ENCODE peak calls at places on chromosomes 11 and 22, in nine cellular contexts. C, V, S, R, J, I, X, A and B are unnamed samples.

GRCh38 chr11:47327025-47327424 is 25.5 kb downstream of the MYBPC3 start:
- DNase-seq in X (no peak), I (peak), J (no peak), C (no peak), V (no peak), A (no peak), S (no peak), R (no peak), B (no peak)

GRCh38 chr11:31582697-31583096 is 73.1 kb downstream of the ELP4 start:
- DNase-seq in R (no peak), X (no peak), V (no peak), S (no peak), I (no peak), J (no peak), A (no peak), C (no peak), B (no peak)

GRCh38 chr22:26170112-26170492 is 840 bp downstream of the SEZ6L start:
- DNase-seq in I (no peak), J (no peak), S (no peak), A (no peak), R (no peak), V (no peak), X (no peak), C (no peak), B (no peak)

GRCh38 chr11:123054301-123055065 is 7.5 kb downstream of the HSPA8 start:
- DNase-seq in X (peak), J (peak), A (peak), R (peak), I (peak), V (peak), S (peak), C (peak), B (peak)

GRCh38 chr11:32290783-32291182 is 144.6 kb downstream of the WT1 start:
- DNase-seq in A (no peak), S (no peak), I (no peak), J (no peak), V (no peak), C (no peak), X (no peak), R (no peak), B (no peak)

GRCh38 chr11:131052367-131052766 is 136.1 kb upstream of the SNX19 start:
- DNase-seq in R (no peak), I (no peak), J (no peak), C (no peak), V (no peak), S (no peak), X (no peak), A (no peak), B (no peak)

GRCh38 chr11:10405858-10406592 is 49.0 kb upstream of the AMPD3 start:
- DNase-seq in A (peak), J (peak), C (peak), S (peak), I (peak), X (peak), V (peak), R (peak), B (peak)

GRCh38 chr22:41868556-41868955 is 35.7 kb downstream of the SREBF2 start:
- DNase-seq in S (no peak), R (no peak), X (no peak), J (no peak), C (no peak), I (no peak), A (no peak), V (no peak), B (no peak)

GRCh38 chr22:20720692-20721408 is 53.1 kb upstream of the SERPIND1 start:
- DNase-seq in V (no peak), A (no peak), J (no peak), S (no peak), C (no peak), I (no peak), R (no peak), X (no peak), B (no peak)

GRCh38 chr11:115926601-115927000 is 422.4 kb upstream of the CADM1 start:
- DNase-seq in C (no peak), V (no peak), J (no peak), X (no peak), S (no peak), A (no peak), I (no peak), R (no peak), B (no peak)

GRCh38 chr11:128726464-128727139 is 32.7 kb downstream of the FLI1 start:
- DNase-seq in X (peak), J (no peak), S (no peak), R (no peak), A (no peak), V (no peak), I (no peak), C (no peak), B (no peak)

GRCh38 chr11:72349616-72350218 is 84.6 kb downstream of the CLPB start:
- DNase-seq in J (no peak), A (no peak), V (no peak), S (peak), I (peak), X (peak), C (peak), R (no peak), B (peak)

GRCh38 chr11:1619449-1619848 is 2.5 kb downstream of the KRTAP5-4 start:
- DNase-seq in R (no peak), J (peak), I (no peak), C (no peak), A (no peak), S (peak), V (no peak), X (no peak), B (no peak)

GRCh38 chr11:128809128-128809527 is 58.0 kb downstream of the KCNJ1 start:
- DNase-seq in S (no peak), C (no peak), J (no peak), X (no peak), I (no peak), A (no peak), V (no peak), R (no peak), B (no peak)

GRCh38 chr11:94997437-94997836 is 23.9 kb downstream of the KDM4D start:
- DNase-seq in C (no peak), R (no peak), I (no peak), J (no peak), V (no peak), S (no peak), A (no peak), X (no peak), B (no peak)

GRCh38 chr11:128026596-128026995 is 560.8 kb downstream of the ETS1 start:
- DNase-seq in C (peak), X (no peak), R (peak), V (no peak), A (peak), S (peak), I (no peak), J (peak), B (peak)

GRCh38 chr11:2687782-2688191 is 12.0 kb downstream of the KCNQ1OT1 start:
- DNase-seq in R (no peak), C (no peak), J (no peak), X (peak), V (no peak), S (no peak), A (no peak), I (no peak), B (no peak)

GRCh38 chr22:22042009-22042408 is 59.4 kb upstream of the TOP3B start:
- DNase-seq in J (no peak), C (no peak), A (no peak), R (no peak), X (no peak), S (no peak), V (no peak), I (no peak), B (no peak)

GRCh38 chr22:26585104-26585790 is 4.7 kb downstream of the TPST2 start:
- DNase-seq in R (peak), J (peak), V (no peak), A (peak), I (peak), X (peak), S (peak), C (peak), B (peak)

GRCh38 chr11:113773092-113773415 is 438 bp downstream of the ZW10 start:
- DNase-seq in X (no peak), R (no peak), A (no peak), V (no peak), S (peak), C (peak), J (peak), I (no peak), B (peak)

GRCh38 chr11:2917842-2918490 is 11.3 kb downstream of the PHLDA2 start:
- DNase-seq in X (no peak), J (no peak), R (no peak), S (no peak), I (no peak), V (no peak), A (no peak), C (no peak), B (no peak)

GRCh38 chr11:75582935-75583709 is 21.1 kb downstream of the SERPINH1 start:
- DNase-seq in A (peak), I (peak), C (peak), X (peak), R (no peak), V (peak), J (peak), S (peak), B (peak)

GRCh38 chr11:19072464-19072863 is 11.9 kb upstream of the MRGPRX2 start:
- DNase-seq in A (no peak), R (no peak), V (no peak), I (no peak), S (no peak), J (no peak), C (no peak), X (no peak), B (no peak)

GRCh38 chr22:45211435-45211834 is 29.3 kb downstream of the KIAA0930 start:
- DNase-seq in A (no peak), X (no peak), R (no peak), J (no peak), I (no peak), S (no peak), C (peak), V (no peak), B (no peak)
- H3K4me3 ChIP-seq in A (peak), X (peak), R (peak), J (no peak), I (peak), S (no peak), C (peak), V (no peak), B (no peak)

DNA sequence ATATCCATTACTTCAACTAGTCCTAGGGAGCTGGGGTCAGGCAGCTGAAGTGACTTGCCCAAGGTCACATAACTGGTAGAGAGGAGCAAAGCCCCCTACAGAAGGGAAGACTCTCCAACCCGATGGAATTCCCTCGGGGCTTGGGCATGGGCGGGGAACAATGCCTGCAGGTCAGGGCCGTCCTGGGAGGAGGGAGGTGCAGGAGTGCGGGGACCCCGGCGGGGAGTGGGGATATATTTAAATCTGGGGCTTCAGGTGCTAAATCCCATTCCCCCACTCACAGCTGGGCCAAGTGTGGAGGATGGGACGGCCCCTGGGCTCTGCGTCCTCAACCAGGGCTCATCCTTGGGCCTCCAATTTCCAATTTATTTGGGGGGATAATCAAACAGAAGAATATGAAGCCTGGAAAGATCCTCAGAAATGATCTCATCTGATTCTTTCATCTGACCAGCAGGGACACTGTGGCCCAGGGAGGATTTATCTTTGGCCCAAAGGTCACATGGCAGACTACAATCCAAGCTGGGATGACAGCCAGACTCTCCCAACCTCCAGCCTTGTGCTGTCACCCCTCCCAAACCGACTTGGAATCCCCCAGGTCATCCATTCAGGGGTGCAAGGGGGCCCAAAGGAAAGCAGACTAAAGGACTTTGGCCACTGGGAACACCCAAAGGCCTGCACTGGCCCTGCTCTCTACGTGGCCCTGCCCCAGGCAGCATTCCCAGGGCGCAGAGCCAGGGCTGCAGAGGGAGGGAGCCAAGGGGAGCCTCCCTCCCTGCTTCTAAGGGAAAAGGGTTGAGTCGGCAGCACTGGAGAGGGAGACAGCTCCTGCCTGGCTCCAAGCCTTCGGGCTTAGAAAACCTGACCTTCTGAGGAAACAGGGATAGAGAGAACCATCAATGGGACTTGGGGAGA is 8.7 kb upstream of the C1QTNF6 start:
- DNase-seq in S (peak), R (peak), A (peak), C (peak), I (peak), X (peak), V (peak), J (no peak), B (peak)
- TF ChIP-seq CTCF in S (no peak), R (no peak), A (no peak), C (no peak), I (peak), X (peak), V (no peak), J (peak), B (no peak)

GRCh38 chr11:34356918-34357645 is 728 bp downstream of the ABTB2 start:
- DNase-seq in X (peak), A (peak), J (peak), R (no peak), S (peak), I (peak), C (peak), V (peak), B (peak)

GRCh38 chr11:34355726-34356125 is 2.1 kb downstream of the ABTB2 start:
- DNase-seq in C (no peak), V (no peak), I (no peak), R (no peak), S (no peak), J (no peak), X (no peak), A (no peak), B (no peak)

GRCh38 chr11:34356130-34356529 is 1.7 kb downstream of the ABTB2 start:
- DNase-seq in S (no peak), R (no peak), V (no peak), A (no peak), I (no peak), J (no peak), X (no peak), C (no peak), B (no peak)

GRCh38 chr11:34356576-34356917 is 1.3 kb downstream of the ABTB2 start:
- DNase-seq in R (no peak), I (no peak), S (peak), V (no peak), A (peak), C (peak), X (no peak), J (peak), B (peak)

GRCh38 chr11:34354782-34355181 is 3.0 kb downstream of the ABTB2 start:
- DNase-seq in R (no peak), A (peak), V (no peak), C (peak), S (peak), I (no peak), J (no peak), X (no peak), B (peak)
- H3K4me3 ChIP-seq in R (no peak), A (peak), V (no peak), C (no peak), S (no peak), I (no peak), J (no peak), X (no peak), B (no peak)

GRCh38 chr11:86453290-86454030 is 78.8 kb downstream of the CCDC81 start:
- DNase-seq in C (no peak), X (no peak), A (no peak), J (no peak), I (no peak), S (no peak), R (no peak), V (no peak), B (no peak)
- TF ChIP-seq CTCF in C (peak), X (no peak), A (no peak), J (peak), I (peak), S (no peak), R (no peak), V (no peak), B (peak)

DNA sequence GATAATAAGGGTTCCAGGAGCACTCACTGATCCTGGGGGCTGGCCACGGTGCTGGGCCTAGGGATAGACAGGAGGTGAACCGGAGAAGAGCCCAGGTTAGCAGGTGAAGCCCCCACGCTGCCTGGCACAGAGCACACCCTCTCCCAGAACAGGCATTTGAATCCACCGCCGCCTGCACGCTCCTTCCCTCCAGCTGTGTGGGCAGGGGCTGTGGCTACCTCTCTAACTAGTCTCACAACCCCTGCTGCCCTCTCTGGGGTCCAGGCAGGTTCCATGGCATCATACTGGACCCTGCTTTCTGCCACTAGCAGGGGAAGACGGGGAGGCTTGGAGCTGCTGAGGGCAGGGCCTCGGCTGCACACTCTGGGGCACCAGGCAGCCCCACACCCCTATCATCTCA is 358.0 kb downstream of the CTTN start:
- DNase-seq in J (no peak), S (no peak), C (no peak), I (no peak), R (no peak), X (no peak), A (no peak), V (no peak), B (no peak)
- H3K4me3 ChIP-seq in J (no peak), S (no peak), C (no peak), I (no peak), R (no peak), X (no peak), A (no peak), V (no peak), B (no peak)

GRCh38 chr22:39314251-39314971 is 5.0 kb downstream of the RPL3 start:
- DNase-seq in A (no peak), C (no peak), I (no peak), R (no peak), S (no peak), V (no peak), X (no peak), J (no peak), B (no peak)
- TF ChIP-seq CTCF in A (no peak), C (no peak), I (peak), R (peak), S (no peak), V (no peak), X (no peak), J (peak), B (peak)